ENCODE peak calls at places on chromosomes 12 and 14, in seven cellular contexts. M is RWPE2, L is tibial nerve, U is WERI-Rb-1, T is upper lobe of right lung, I is breast epithelium, B is fibroblast of lung. S is an unnamed sample.

GRCh38 chr14:75449703-75450102 is 21.9 kb downstream of the JDP2 start:
- DNase-seq in M (no peak), L (no peak), U (no peak), T (no peak), I (no peak), B (no peak), S (no peak)

GRCh38 chr12:120261951-120262851 is 3.3 kb downstream of the PXN start:
- DNase-seq in M (peak), L (peak), U (no peak), T (no peak), I (no peak), B (no peak), S (no peak)

GRCh38 chr12:110698171-110698902 is 9.4 kb upstream of the HVCN1 start:
- DNase-seq in M (no peak), L (peak), U (peak), T (peak), I (peak), B (peak), S (peak)

GRCh38 chr14:22400590-22401259 is 188.3 kb downstream of the DAD1 start:
- DNase-seq in M (no peak), L (no peak), U (no peak), T (no peak), I (no peak), B (peak), S (no peak)

GRCh38 chr12:46556105-46556559 is 183.6 kb upstream of the SLC38A2 start:
- DNase-seq in M (no peak), L (no peak), U (no peak), T (no peak), I (no peak), B (peak), S (peak)

GRCh38 chr12:112322882-112323547 is 59.2 kb downstream of the HECTD4 start:
- DNase-seq in M (no peak), L (no peak), U (no peak), T (no peak), I (peak), B (no peak), S (no peak)

GRCh38 chr14:24392327-24393098 is 6.3 kb upstream of the NYNRIN start:
- DNase-seq in M (no peak), L (no peak), U (no peak), T (no peak), I (no peak), B (peak), S (no peak)

GRCh38 chr12:6608592-6609311 is 1.6 kb upstream of the CHD4 start:
- DNase-seq in M (no peak), L (no peak), U (peak), T (peak), I (no peak), B (no peak), S (no peak)

GRCh38 chr14:71150737-71151136 is 243.5 kb downstream of the PCNX1 start:
- DNase-seq in M (no peak), L (no peak), U (no peak), T (no peak), I (no peak), B (no peak), S (no peak)

GRCh38 chr12:127083028-127083949 is 1183.7 kb upstream of the TMEM132C start:
- DNase-seq in M (no peak), L (peak), U (no peak), T (no peak), I (no peak), B (peak), S (peak)

GRCh38 chr14:37591311-37591940 is 3.6 kb downstream of the FOXA1 start:
- DNase-seq in M (peak), L (no peak), U (no peak), T (peak), I (no peak), B (no peak), S (no peak)

GRCh38 chr14:104138098-104138890 is at the start of gene KIF26A:
- DNase-seq in M (peak), L (no peak), U (peak), T (peak), I (no peak), B (no peak), S (no peak)

GRCh38 chr12:43893670-43894069 is 57.8 kb downstream of the TMEM117 start:
- DNase-seq in M (no peak), L (no peak), U (no peak), T (no peak), I (no peak), B (peak), S (no peak)

GRCh38 chr12:54164402-54165145 is 24.2 kb downstream of the SMUG1 start:
- DNase-seq in M (no peak), L (no peak), U (no peak), T (no peak), I (no peak), B (no peak), S (no peak)
- H3K4me3 ChIP-seq in M (no peak), L (no peak), U (no peak), T (no peak), I (no peak), B (no peak), S (no peak)

GRCh38 chr14:74218462-74218861 is 20.8 kb upstream of the VSX2 start:
- DNase-seq in M (no peak), L (no peak), U (no peak), T (no peak), I (no peak), B (no peak), S (no peak)

GRCh38 chr14:74216671-74217070 is 22.6 kb upstream of the VSX2 start:
- DNase-seq in M (no peak), L (no peak), U (no peak), T (no peak), I (no peak), B (no peak), S (no peak)

GRCh38 chr14:74219806-74220205 is 19.4 kb upstream of the VSX2 start:
- DNase-seq in M (peak), L (no peak), U (no peak), T (no peak), I (no peak), B (no peak), S (no peak)

GRCh38 chr14:74219277-74219676 is 20.0 kb upstream of the VSX2 start:
- DNase-seq in M (peak), L (no peak), U (no peak), T (no peak), I (no peak), B (no peak), S (no peak)

GRCh38 chr14:74217672-74218448 is 21.4 kb upstream of the VSX2 start:
- DNase-seq in M (peak), L (peak), U (peak), T (peak), I (no peak), B (peak), S (no peak)
- TF ChIP-seq CTCF in M (peak), L (peak), U (peak), T (peak), I (peak), B (peak), S (peak)

GRCh38 chr12:50006754-50007442 is 18.4 kb downstream of the RACGAP1 start:
- DNase-seq in M (no peak), L (no peak), U (no peak), T (no peak), I (no peak), B (peak), S (no peak)
- H3K4me3 ChIP-seq in M (no peak), L (no peak), U (no peak), T (no peak), I (no peak), B (no peak), S (no peak)

GRCh38 chr14:78222746-78223145 is 52.6 kb downstream of the NRXN3 start:
- DNase-seq in M (no peak), L (no peak), U (no peak), T (no peak), I (no peak), B (no peak), S (no peak)

GRCh38 chr14:78232666-78233065 is 62.5 kb downstream of the NRXN3 start:
- DNase-seq in M (no peak), L (no peak), U (peak), T (no peak), I (no peak), B (no peak), S (no peak)

GRCh38 chr14:78228702-78229327 is 58.6 kb downstream of the NRXN3 start:
- DNase-seq in M (no peak), L (no peak), U (no peak), T (no peak), I (no peak), B (no peak), S (no peak)

GRCh38 chr14:78227466-78228077 is 57.4 kb downstream of the NRXN3 start:
- DNase-seq in M (no peak), L (no peak), U (no peak), T (no peak), I (no peak), B (no peak), S (no peak)
- TF ChIP-seq CTCF in M (peak), L (no peak), U (peak), T (no peak), I (no peak), B (no peak), S (no peak)

GRCh38 chr12:57092529-57092862 is 3.6 kb downstream of the NAB2 start:
- DNase-seq in M (no peak), L (no peak), U (no peak), T (no peak), I (no peak), B (no peak), S (no peak)
- H3K4me3 ChIP-seq in M (no peak), L (no peak), U (no peak), T (no peak), I (peak), B (no peak), S (no peak)

DNA sequence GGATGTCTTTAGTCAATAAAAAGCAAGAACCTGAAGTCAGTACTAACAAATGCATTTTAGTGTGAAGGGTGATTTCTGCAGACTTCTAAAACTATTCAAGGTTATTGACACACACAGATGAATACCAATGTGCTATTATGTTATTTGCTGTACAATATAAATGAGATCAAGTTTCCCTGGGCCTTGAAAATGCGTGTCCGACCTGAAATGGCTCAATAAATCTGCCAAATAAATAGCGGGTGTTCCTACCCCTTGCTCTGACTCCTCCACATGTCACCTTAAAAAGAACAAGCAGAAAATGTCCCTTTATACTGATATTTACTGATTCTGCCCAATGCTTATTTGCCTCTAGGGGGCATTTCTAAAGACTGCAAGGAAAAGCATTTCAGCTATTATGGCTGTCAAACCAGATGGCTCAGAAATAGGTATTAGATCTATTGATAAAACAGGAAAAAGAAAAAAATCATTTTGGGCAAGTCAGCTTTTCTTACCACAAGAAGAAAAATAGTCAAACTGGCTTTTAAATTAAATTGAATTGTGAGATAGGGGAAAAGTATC is 367.3 kb upstream of the KITLG start:
- DNase-seq in M (no peak), L (no peak), U (no peak), T (no peak), I (no peak), B (no peak), S (no peak)
- TF ChIP-seq CTCF in M (peak), L (no peak), U (no peak), T (no peak), I (no peak), B (no peak), S (no peak)

S was measured in AG09309.